ENCODE peak calls at places on chromosomes 4 and X, in four cellular contexts. E is AG10803; M is activated CD4-positive, CD25-positive, alpha-beta regulatory T cell treated with anti-CD3 and anti-CD28 coated beads, Interleukin-2, amount 50 U/mL, for 16 hours; X is NCI-H1092. J is an unnamed sample.

GRCh38 chrX:72705814-72706213 is 8.3 kb downstream of the PHKA1 start:
- DNase-seq in E (no peak), M (no peak), X (no peak), J (no peak)

GRCh38 chr4:17500574-17500973 is 11.3 kb downstream of the QDPR start:
- DNase-seq in E (no peak), M (no peak), X (no peak), J (no peak)

GRCh38 chrX:7486502-7486901 is 338.5 kb upstream of the PUDP start:
- DNase-seq in E (no peak), M (no peak), X (no peak), J (no peak)

GRCh38 chr4:84167579-84167978 is 331.5 kb downstream of the NKX6-1 start:
- DNase-seq in E (no peak), M (no peak), X (no peak), J (no peak)

GRCh38 chr4:15003441-15003890 is 1.2 kb downstream of the CPEB2 start:
- DNase-seq in E (peak), M (peak), X (peak), J (no peak)

GRCh38 chr4:187289371-187289770 is 565.7 kb upstream of the FAT1 start:
- DNase-seq in E (peak), M (no peak), X (no peak), J (no peak)

GRCh38 chr4:86961103-86961502 is 26.3 kb downstream of the AFF1 start:
- DNase-seq in E (no peak), M (no peak), X (no peak), J (no peak)

GRCh38 chrX:129718701-129719100 is 20.1 kb upstream of the XPNPEP2 start:
- DNase-seq in E (no peak), M (no peak), X (no peak), J (no peak)

GRCh38 chrX:3585719-3586118 is 127.7 kb downstream of the PRKX start:
- DNase-seq in E (no peak), M (no peak), X (peak), J (no peak)

GRCh38 chrX:130716822-130717405 is 186.1 kb downstream of the ENOX2 start:
- DNase-seq in E (peak), M (no peak), X (peak), J (peak)

GRCh38 chr4:156293657-156294297 is 340.1 kb upstream of the CTSO start:
- DNase-seq in E (peak), M (no peak), X (no peak), J (no peak)

GRCh38 chr4:158962396-158962795 is 140.5 kb upstream of the RAPGEF2 start:
- DNase-seq in E (no peak), M (no peak), X (no peak), J (no peak)

GRCh38 chrX:42602136-42602535 is 175.8 kb downstream of the PPP1R2C start:
- DNase-seq in E (no peak), M (no peak), X (no peak), J (no peak)

GRCh38 chrX:154368630-154369452 is 5.6 kb downstream of the FLNA start:
- DNase-seq in E (peak), M (peak), X (no peak), J (no peak)

GRCh38 chrX:19257001-19257400 is 86.7 kb upstream of the PDHA1 start:
- DNase-seq in E (no peak), M (no peak), X (no peak), J (no peak)

GRCh38 chr4:7313361-7313811 is 121.0 kb downstream of the SORCS2 start:
- DNase-seq in E (no peak), M (no peak), X (no peak), J (no peak)

GRCh38 chrX:2262679-2263055 is 238.1 kb downstream of the DHRSX start:
- DNase-seq in E (no peak), M (no peak), X (no peak), J (no peak)

GRCh38 chrX:47628980-47629379 is 750 bp downstream of the CFP start:
- DNase-seq in E (no peak), M (no peak), X (no peak), J (no peak)

GRCh38 chrX:136210243-136210642 is 41.0 kb downstream of the MAP7D3 start:
- DNase-seq in E (no peak), M (no peak), X (no peak), J (no peak)

GRCh38 chr4:123477804-123478209 is 81.2 kb downstream of the SPRY1 start:
- DNase-seq in E (peak), M (no peak), X (no peak), J (no peak)

GRCh38 chrX:55489315-55490009 is at the start of gene USP51:
- DNase-seq in E (peak), M (no peak), X (no peak), J (peak)

GRCh38 chr4:158778065-158778711 is 9.4 kb downstream of the FNIP2 start:
- DNase-seq in E (no peak), M (no peak), X (no peak), J (no peak)

GRCh38 chr4:151700566-151701316 is 60.1 kb downstream of the GATB start:
- DNase-seq in E (no peak), M (no peak), X (no peak), J (no peak)

GRCh38 chr4:79923290-79923689 is 149.7 kb downstream of the ANTXR2 start:
- DNase-seq in E (no peak), M (no peak), X (no peak), J (no peak)

GRCh38 chr4:119026662-119027444 is 108.8 kb upstream of the MYOZ2 start:
- DNase-seq in E (peak), M (no peak), X (no peak), J (no peak)

GRCh38 chr4:67871867-67872266 is 11.9 kb downstream of the TMPRSS11D start:
- DNase-seq in E (peak), M (no peak), X (peak), J (no peak)

GRCh38 chr4:5708171-5708828 is at the start of gene EVC2:
- DNase-seq in E (peak), M (no peak), X (no peak), J (no peak)

GRCh38 chrX:108439434-108439883 is at the start of gene COL4A5:
- DNase-seq in E (peak), M (no peak), X (peak), J (peak)

GRCh38 chr4:71254451-71255012 is 84.3 kb upstream of the SLC4A4 start:
- DNase-seq in E (peak), M (no peak), X (no peak), J (no peak)

J was measured in NCI-H1930.